ENCODE peak calls at places on chromosome 4, in six cellular contexts. O is neural progenitor cell, B is Panc1, E is K562, C is endothelial cell of umbilical vein, A is lower lobe of right lung. K is an unnamed sample.

GRCh38 chr4:179110356-179110755 is 1668.1 kb upstream of the AGA start:
- DNase-seq in B (no peak), O (no peak), E (no peak), C (no peak), A (no peak), K (peak; percentile 28)

GRCh38 chr4:113907559-113907958 is 71.9 kb downstream of the ARSJ start:
- DNase-seq in C (no peak), A (no peak), O (no peak), B (no peak), E (no peak), K (no peak)

GRCh38 chr4:151727365-151727764 is 33.4 kb downstream of the GATB start:
- DNase-seq in O (no peak), E (no peak), A (no peak), C (no peak), B (no peak), K (no peak)

GRCh38 chr4:122555216-122555615 is 65.7 kb downstream of the IL21 start:
- DNase-seq in A (no peak), E (no peak), O (no peak), B (no peak), C (no peak), K (no peak)

GRCh38 chr4:159077702-159078495 is 25.0 kb upstream of the RAPGEF2 start:
- DNase-seq in B (no peak), E (no peak), A (no peak), C (no peak), O (no peak), K (no peak)

GRCh38 chr4:161952382-161952781 is 211.4 kb downstream of the FSTL5 start:
- DNase-seq in E (no peak), A (no peak), C (peak; percentile 47), B (no peak), O (no peak), K (no peak)

GRCh38 chr4:176001171-176002006 is 64.3 kb upstream of the WDR17 start:
- DNase-seq in B (no peak), E (no peak), O (peak; percentile 81), A (peak; percentile 61), C (peak; percentile 28), K (peak; percentile 34)

GRCh38 chr4:108175966-108176365 is 7.2 kb upstream of the LEF1 start:
- DNase-seq in C (no peak), O (no peak), B (no peak), E (no peak), A (no peak), K (no peak)

GRCh38 chr4:145679991-145680455 is at the start of gene C4orf51:
- DNase-seq in A (no peak), B (no peak), E (no peak), C (peak; percentile 78), O (no peak), K (no peak)

GRCh38 chr4:121950680-121951569 is 935 bp downstream of the TRPC3 start:
- DNase-seq in B (no peak), A (peak; percentile 55), O (peak; percentile 39), C (peak; percentile 13), E (peak; percentile 11), K (peak; percentile 11)

DNA sequence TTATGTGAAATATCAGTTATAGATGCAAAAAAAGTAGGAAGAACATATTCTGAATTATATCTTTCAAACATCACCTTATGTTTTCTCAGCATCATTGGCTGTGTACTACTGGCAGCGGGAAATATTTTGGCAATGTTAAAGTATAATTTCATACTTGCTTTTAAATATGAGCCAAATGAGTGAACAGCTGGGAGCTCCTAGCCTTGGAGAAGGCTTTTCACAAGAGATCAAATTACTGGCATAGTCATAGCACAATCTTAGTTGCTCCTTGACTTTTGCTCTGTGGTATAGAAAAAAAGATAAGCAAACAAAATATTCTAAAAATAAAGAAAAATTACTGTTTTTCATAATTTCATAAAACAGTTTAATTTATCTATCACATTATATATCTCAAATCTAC is 1575.8 kb upstream of the PABPC4L start:
- DNase-seq in C (no peak), E (no peak), B (no peak), O (no peak), A (no peak), K (no peak)
- TF ChIP-seq CTCF in C (no peak), E (no peak), B (no peak), O (no peak), A (no peak), K (no peak)

DNA sequence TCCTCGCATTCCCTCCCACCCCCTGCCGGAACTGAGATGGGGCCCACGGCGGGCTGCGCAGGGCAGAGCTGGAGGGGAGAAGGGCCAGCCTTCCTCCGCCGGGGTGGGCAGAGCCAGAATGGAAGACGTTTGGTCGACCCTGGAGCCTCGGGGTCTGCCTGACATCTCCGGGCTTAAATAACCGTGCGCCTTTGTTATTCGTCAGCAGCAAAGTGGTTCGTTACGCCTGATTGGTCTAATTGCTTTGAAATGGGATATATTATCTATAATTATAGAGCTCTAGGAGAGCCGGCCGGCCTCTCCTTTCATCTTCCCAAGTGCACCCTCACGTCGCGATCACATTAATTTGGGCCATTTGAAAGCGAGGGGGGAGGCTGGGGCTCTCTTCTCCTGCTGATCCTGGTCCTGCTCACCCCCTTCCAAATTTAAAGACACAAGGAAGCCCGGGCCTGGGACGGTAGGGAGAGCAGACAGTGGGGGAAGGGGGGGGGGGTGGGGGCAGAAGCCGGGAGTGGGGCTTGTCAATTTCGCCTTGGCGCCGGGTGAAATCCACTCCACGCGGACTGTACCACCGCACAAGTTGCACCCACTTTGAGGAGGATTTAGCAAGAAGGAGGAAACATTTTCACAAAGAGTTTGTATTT is 4.7 kb upstream of the MSX1 start:
- DNase-seq in B (no peak), O (peak; percentile 71), A (no peak), C (no peak), E (no peak), K (peak; percentile 32)
- H3K27me3 ChIP-seq in B (no peaks in the 10 kb centered on the region), O (peaks cover 99% of the 10 kb centered on the region), A (peaks cover 88% of the 10 kb centered on the region), C (peaks cover 57% of the 10 kb centered on the region), E (peaks cover 69% of the 10 kb centered on the region), K (peaks cover 73% of the 10 kb centered on the region)

GRCh38 chr4:186018756-186019155 is 50.2 kb upstream of the TLR3 start:
- DNase-seq in C (no peak), O (no peak), E (no peak), A (no peak), B (no peak), K (no peak)

GRCh38 chr4:186018261-186018660 is 50.7 kb upstream of the TLR3 start:
- DNase-seq in C (no peak), O (no peak), E (no peak), B (no peak), A (no peak), K (no peak)

GRCh38 chr4:186020106-186020792 is 48.7 kb upstream of the TLR3 start:
- DNase-seq in E (no peak), A (no peak), C (no peak), O (no peak), B (no peak), K (no peak)

GRCh38 chr4:186017801-186018200 is 51.2 kb upstream of the TLR3 start:
- DNase-seq in C (no peak), A (no peak), B (no peak), O (no peak), E (no peak), K (no peak)

GRCh38 chr4:186019264-186019663 is 49.7 kb upstream of the TLR3 start:
- DNase-seq in B (no peak), C (no peak), E (no peak), A (no peak), O (no peak), K (no peak)
- H3K4me3 ChIP-seq in B (no peak overlapping the region), C (no peak overlapping the region), E (no peak overlapping the region), A (no peak overlapping the region), O (no peak overlapping the region), K (no peak overlapping the region)

GRCh38 chr4:3184725-3185124 is 64.2 kb upstream of the MSANTD1 start:
- DNase-seq in C (no peak), O (no peak), B (no peak), E (no peak), A (no peak), K (no peak)

GRCh38 chr4:3179126-3179706 is 69.7 kb upstream of the MSANTD1 start:
- DNase-seq in C (no peak), A (no peak), O (no peak), B (no peak), E (no peak), K (no peak)

GRCh38 chr4:3178351-3178750 is 70.6 kb upstream of the MSANTD1 start:
- DNase-seq in E (no peak), O (no peak), A (no peak), B (no peak), C (no peak), K (no peak)

GRCh38 chr4:3186609-3187008 is 62.4 kb upstream of the MSANTD1 start:
- DNase-seq in B (no peak), O (no peak), A (no peak), E (no peak), C (no peak), K (no peak)

DNA sequence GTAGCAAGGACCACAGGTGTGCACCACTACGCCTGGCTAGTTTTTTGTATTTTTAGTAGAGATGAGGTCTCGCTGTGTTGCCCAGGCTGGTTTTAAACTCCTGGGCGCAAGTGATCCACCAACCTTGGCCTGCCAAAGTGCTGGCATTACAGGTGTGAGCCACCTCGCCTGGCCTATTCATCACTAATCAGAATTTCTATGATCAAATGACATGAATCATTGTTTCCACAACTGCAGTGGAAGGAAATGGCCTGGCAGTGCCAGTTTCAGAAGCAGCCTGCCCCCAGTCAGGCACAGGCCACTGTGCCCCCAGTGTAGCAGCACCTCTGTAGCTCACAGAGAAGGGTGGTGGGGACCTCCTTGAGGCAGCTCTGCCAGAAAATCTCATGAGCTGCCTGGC is 66.0 kb upstream of the MSANTD1 start:
- DNase-seq in O (no peak), B (no peak), E (no peak), A (no peak), C (no peak), K (no peak)
- TF ChIP-seq CTCF in O (no peak), B (no peak), E (no peak), A (no peak), C (no peak), K (no peak)

K was measured in BE2C.